ENCODE peak calls at places on chromosomes 11 and 22, in ten cellular contexts. A is dermis blood vessel endothelial cell; Y is activated T-helper 1 cell treated with anti-CD3 and anti-CD28 coated beads, Interleukin-12 subunit alpha, Interleukin-12 subunit beta, Interleukin-2, Interleukin-4 antibody, amounts not matched to agents 30 ng/mL and 10 ng/mL and 1 ng/mL, durations not matched to agents 14 hours and 24 hours and 36 hours; T is fibroblast of pulmonary artery; N is AG09309; I is IMR-90; D is G401; Z is MCF 10A; V is HT1080; S is T-helper 9 cell. M is an unnamed sample.

GRCh38 chr11:63909621-63910506 is 7.1 kb downstream of the RCOR2 start:
- DNase-seq in A (no peak), Y (no peak), T (no peak), N (no peak), I (no peak), D (no peak), Z (no peak), V (no peak), S (no peak), M (no peak)

GRCh38 chr11:72012897-72013721 is 14.4 kb downstream of the IL18BP start:
- DNase-seq in A (no peak), Y (no peak), T (peak), N (peak), I (peak), D (peak), Z (peak), V (no peak), S (no peak), M (no peak)

GRCh38 chr11:19954899-19955298 is 205.4 kb downstream of the DBX1 start:
- DNase-seq in A (peak), Y (no peak), T (peak), N (no peak), I (no peak), D (no peak), Z (peak), V (no peak), S (no peak), M (peak)

GRCh38 chr11:99584822-99585221 is 564.1 kb downstream of the CNTN5 start:
- DNase-seq in A (no peak), Y (no peak), T (peak), N (no peak), I (no peak), D (no peak), Z (no peak), V (no peak), S (no peak), M (no peak)

GRCh38 chr22:44860311-44860710 is 107.9 kb downstream of the ARHGAP8 start:
- DNase-seq in A (no peak), Y (no peak), T (no peak), N (no peak), I (no peak), D (no peak), Z (no peak), V (no peak), S (no peak), M (no peak)

GRCh38 chr11:64726211-64726641 is 3.2 kb upstream of the NRXN2 start:
- DNase-seq in A (no peak), Y (no peak), T (no peak), N (no peak), I (no peak), D (no peak), Z (no peak), V (no peak), S (no peak), M (no peak)

GRCh38 chr11:106706355-106706754 is 311.9 kb downstream of the GUCY1A2 start:
- DNase-seq in A (peak), Y (no peak), T (peak), N (peak), I (peak), D (no peak), Z (peak), V (peak), S (no peak), M (no peak)

GRCh38 chr22:44295406-44295805 is 17.3 kb downstream of the SHISAL1 start:
- DNase-seq in A (no peak), Y (no peak), T (no peak), N (no peak), I (no peak), D (no peak), Z (no peak), V (no peak), S (no peak), M (no peak)

GRCh38 chr11:27571151-27571840 is 64.7 kb upstream of the LIN7C start:
- DNase-seq in A (no peak), Y (no peak), T (peak), N (peak), I (peak), D (no peak), Z (no peak), V (no peak), S (no peak), M (no peak)

GRCh38 chr11:132037961-132038360 is 667.5 kb downstream of the NTM start:
- DNase-seq in A (no peak), Y (no peak), T (no peak), N (no peak), I (no peak), D (no peak), Z (no peak), V (no peak), S (no peak), M (no peak)